ENCODE peak calls at places on chromosome 6, in six cellular contexts. H is T-cell; V is adipocyte; M is stimulated activated naive CD8-positive, alpha-beta T cell treated with anti-CD3 and anti-CD28 coated beads, Interleukin-15, amount 100 ng/mL, for 72 hours; F is T1000; G is naive thymus-derived CD4-positive, alpha-beta T cell. O is an unnamed sample.

GRCh38 chr6:93242049-93242448 is 177.3 kb downstream of the EPHA7 start:
- DNase-seq in H (no peak), V (no peak), M (no peak), F (no peak), G (no peak), O (no peak)

GRCh38 chr6:14001329-14002012 is 76.7 kb downstream of the RNF182 start:
- DNase-seq in H (no peak), V (peak; percentile 80), M (no peak), F (peak; percentile 95), G (no peak), O (peak; percentile 37)

GRCh38 chr6:22112490-22112889 is 184.3 kb downstream of the PRL start:
- DNase-seq in H (no peak), V (peak; percentile 6), M (no peak), F (no peak), G (no peak), O (no peak)

GRCh38 chr6:40720375-40720748 is 133.2 kb upstream of the LRFN2 start:
- DNase-seq in H (no peak), V (no peak), M (no peak), F (no peak), G (no peak), O (no peak)

GRCh38 chr6:147287869-147288271 is 83.7 kb downstream of the STXBP5 start:
- DNase-seq in H (no peak), V (peak; percentile 60), M (no peak), F (no peak), G (no peak), O (peak; percentile 22)

GRCh38 chr6:35730745-35731413 is 6.0 kb upstream of the ARMC12 start:
- DNase-seq in H (no peak), V (no peak), M (no peak), F (no peak), G (no peak), O (no peak)

GRCh38 chr6:135497412-135498177 is at the start of gene AHI1:
- DNase-seq in H (peak; percentile 88), V (peak; percentile 98), M (peak; percentile 88), F (peak; percentile 80), G (peak; percentile 82), O (peak; percentile 93)

GRCh38 chr6:141313986-141314385 is 818.7 kb upstream of the GJE1 start:
- DNase-seq in H (no peak), V (no peak), M (no peak), F (no peak), G (no peak), O (no peak)

GRCh38 chr6:29760328-29760727 is 37.1 kb downstream of the HLA-F start:
- DNase-seq in H (no peak), V (no peak), M (no peak), F (no peak), G (no peak), O (no peak)

GRCh38 chr6:170208651-170209353 is 82.1 kb downstream of the DLL1 start:
- DNase-seq in H (no peak), V (no peak), M (no peak), F (no peak), G (no peak), O (no peak)

GRCh38 chr6:136012948-136013347 is 161.4 kb downstream of the PDE7B start:
- DNase-seq in H (no peak), V (peak; percentile 51), M (no peak), F (no peak), G (no peak), O (no peak)

GRCh38 chr6:48476257-48476656 is 365.3 kb upstream of the PTCHD4 start:
- DNase-seq in H (no peak), V (peak; percentile 11), M (no peak), F (no peak), G (no peak), O (no peak)

GRCh38 chr6:19013011-19013410 is 625.9 kb downstream of the RNF144B start:
- DNase-seq in H (no peak), V (no peak), M (no peak), F (no peak), G (no peak), O (no peak)

GRCh38 chr6:33317418-33317667 is 201 bp downstream of the ZBTB22 start:
- DNase-seq in H (no peak), V (peak; percentile 84), M (no peak), F (no peak), G (no peak), O (no peak)

GRCh38 chr6:33678246-33678931 is 33.1 kb downstream of the UQCC2 start:
- DNase-seq in H (no peak), V (no peak), M (no peak), F (no peak), G (no peak), O (no peak)

GRCh38 chr6:148367418-148368024 is 24.9 kb downstream of the SASH1 start:
- DNase-seq in H (no peak), V (peak; percentile 8), M (no peak), F (no peak), G (no peak), O (no peak)

GRCh38 chr6:20814494-20814893 is 280.2 kb downstream of the CDKAL1 start:
- DNase-seq in H (no peak), V (no peak), M (no peak), F (no peak), G (no peak), O (no peak)

GRCh38 chr6:116244284-116244683 is 9.6 kb downstream of the TSPYL4 start:
- DNase-seq in H (no peak), V (no peak), M (no peak), F (no peak), G (no peak), O (peak; percentile 44)

GRCh38 chr6:3808759-3809514 is 40.2 kb upstream of the FAM50B start:
- DNase-seq in H (no peak), V (peak; percentile 93), M (no peak), F (peak; percentile 79), G (no peak), O (peak; percentile 83)

GRCh38 chr6:1609662-1610496 is at the start of gene FOXC1:
- DNase-seq in H (no peak), V (peak; percentile 97), M (no peak), F (peak; percentile 88), G (no peak), O (peak; percentile 96)

GRCh38 chr6:141077355-141078333 is 1055.1 kb upstream of the GJE1 start:
- DNase-seq in H (no peak), V (no peak), M (peak; percentile 3), F (no peak), G (no peak), O (peak; percentile 7)

GRCh38 chr6:2918936-2919335 is 15.8 kb upstream of the SERPINB9 start:
- DNase-seq in H (no peak), V (no peak), M (no peak), F (no peak), G (no peak), O (no peak)

GRCh38 chr6:30544666-30545272 is 11.5 kb downstream of the GNL1 start:
- DNase-seq in H (no peak), V (peak; percentile 91), M (peak; percentile 27), F (peak; percentile 5), G (peak; percentile 49), O (no peak)

GRCh38 chr6:38517005-38517404 is 122.7 kb downstream of the BTBD9 start:
- DNase-seq in H (no peak), V (peak; percentile 13), M (no peak), F (no peak), G (no peak), O (no peak)

GRCh38 chr6:48664850-48665249 is 553.9 kb upstream of the PTCHD4 start:
- DNase-seq in H (no peak), V (peak; percentile 80), M (no peak), F (peak; percentile 5), G (no peak), O (no peak)

GRCh38 chr6:144482142-144482541 is 197.0 kb downstream of the UTRN start:
- DNase-seq in H (peak; percentile 71), V (peak; percentile 89), M (peak; percentile 36), F (no peak), G (peak; percentile 61), O (peak; percentile 60)

GRCh38 chr6:5084787-5085637 is at the start of gene PPP1R3G:
- DNase-seq in H (no peak), V (peak; percentile 81), M (peak; percentile 17), F (no peak), G (no peak), O (no peak)